ENCODE peak calls at places on chromosomes 7 and 10, in eight cellular contexts. One of them, this sample, is unnamed. For H3K27me3 and H3K9me3, the result is how much of the 10 kb centered on the place peaks cover.

GRCh38 chr7:151506901-151507382 is 12.8 kb downstream of the RHEB start:
- DNase-seq in Peyer's patch: no peak
- DNase-seq in aorta: no peak
- DNase-seq in right lobe of liver: no peak
- DNase-seq in neural progenitor cell: no peak
- DNase-seq in naive thymus-derived CD4-positive, alpha-beta T cell: no peak
- DNase-seq in CD4-positive, alpha-beta memory T cell: no peak
- DNase-seq in SJSA1: no peak
- DNase-seq in this sample: no peak

GRCh38 chr7:28448708-28449107 is 36.4 kb downstream of the CREB5 start:
- DNase-seq in Peyer's patch: no peak
- DNase-seq in aorta: no peak
- DNase-seq in right lobe of liver: no peak
- DNase-seq in neural progenitor cell: no peak
- DNase-seq in naive thymus-derived CD4-positive, alpha-beta T cell: no peak
- DNase-seq in CD4-positive, alpha-beta memory T cell: no peak
- DNase-seq in SJSA1: no peak
- DNase-seq in this sample: no peak

GRCh38 chr7:87413951-87414381 is 61.5 kb downstream of the ABCB4 start:
- DNase-seq in Peyer's patch: no peak
- DNase-seq in aorta: no peak
- DNase-seq in right lobe of liver: no peak
- DNase-seq in neural progenitor cell: peak
- DNase-seq in naive thymus-derived CD4-positive, alpha-beta T cell: no peak
- DNase-seq in CD4-positive, alpha-beta memory T cell: no peak
- DNase-seq in SJSA1: no peak
- DNase-seq in this sample: no peak

GRCh38 chr10:131802156-131802915 is 98.5 kb upstream of the PPP2R2D start:
- DNase-seq in Peyer's patch: no peak
- DNase-seq in aorta: peak
- DNase-seq in right lobe of liver: peak
- DNase-seq in neural progenitor cell: no peak
- DNase-seq in naive thymus-derived CD4-positive, alpha-beta T cell: no peak
- DNase-seq in CD4-positive, alpha-beta memory T cell: no peak
- DNase-seq in SJSA1: no peak
- DNase-seq in this sample: no peak

GRCh38 chr10:92493362-92493761 is 80.5 kb downstream of the IDE start:
- DNase-seq in Peyer's patch: no peak
- DNase-seq in aorta: no peak
- DNase-seq in right lobe of liver: no peak
- DNase-seq in neural progenitor cell: no peak
- DNase-seq in naive thymus-derived CD4-positive, alpha-beta T cell: no peak
- DNase-seq in CD4-positive, alpha-beta memory T cell: no peak
- DNase-seq in SJSA1: no peak
- DNase-seq in this sample: no peak

GRCh38 chr10:70477661-70478162 is 855 bp upstream of the PALD1 start:
- DNase-seq in Peyer's patch: no peak
- DNase-seq in aorta: no peak
- DNase-seq in right lobe of liver: no peak
- DNase-seq in neural progenitor cell: peak
- DNase-seq in naive thymus-derived CD4-positive, alpha-beta T cell: peak
- DNase-seq in CD4-positive, alpha-beta memory T cell: peak
- DNase-seq in SJSA1: no peak
- DNase-seq in this sample: peak

GRCh38 chr7:6256709-6257535 is 15.5 kb downstream of the CYTH3 start:
- DNase-seq in Peyer's patch: no peak
- DNase-seq in aorta: no peak
- DNase-seq in right lobe of liver: peak
- DNase-seq in neural progenitor cell: no peak
- DNase-seq in naive thymus-derived CD4-positive, alpha-beta T cell: no peak
- DNase-seq in CD4-positive, alpha-beta memory T cell: no peak
- DNase-seq in SJSA1: peak
- DNase-seq in this sample: no peak

GRCh38 chr10:50508315-50509051 is 115.3 kb downstream of the SGMS1 start:
- DNase-seq in Peyer's patch: no peak
- DNase-seq in aorta: no peak
- DNase-seq in right lobe of liver: no peak
- DNase-seq in neural progenitor cell: no peak
- DNase-seq in naive thymus-derived CD4-positive, alpha-beta T cell: no peak
- DNase-seq in CD4-positive, alpha-beta memory T cell: peak
- DNase-seq in SJSA1: no peak
- DNase-seq in this sample: peak

GRCh38 chr7:132461043-132461592 is 115.2 kb downstream of the PLXNA4 start:
- DNase-seq in Peyer's patch: no peak
- DNase-seq in aorta: no peak
- DNase-seq in right lobe of liver: no peak
- DNase-seq in neural progenitor cell: no peak
- DNase-seq in naive thymus-derived CD4-positive, alpha-beta T cell: no peak
- DNase-seq in CD4-positive, alpha-beta memory T cell: peak
- DNase-seq in SJSA1: no peak
- DNase-seq in this sample: no peak

GRCh38 chr7:73769481-73770001 is 529 bp downstream of the CLDN3 start:
- DNase-seq in Peyer's patch: no peak
- DNase-seq in aorta: peak
- DNase-seq in right lobe of liver: no peak
- DNase-seq in neural progenitor cell: no peak
- DNase-seq in naive thymus-derived CD4-positive, alpha-beta T cell: no peak
- DNase-seq in CD4-positive, alpha-beta memory T cell: no peak
- DNase-seq in SJSA1: no peak
- DNase-seq in this sample: no peak

GRCh38 chr10:133440633-133441285 is 13.0 kb upstream of the SCART1 start:
- DNase-seq in Peyer's patch: no peak
- DNase-seq in aorta: peak
- DNase-seq in right lobe of liver: no peak
- DNase-seq in neural progenitor cell: no peak
- DNase-seq in naive thymus-derived CD4-positive, alpha-beta T cell: no peak
- DNase-seq in CD4-positive, alpha-beta memory T cell: no peak
- DNase-seq in SJSA1: no peak
- DNase-seq in this sample: no peak

GRCh38 chr7:25686493-25686892 is 458.2 kb upstream of the NPVF start:
- DNase-seq in Peyer's patch: no peak
- DNase-seq in aorta: no peak
- DNase-seq in right lobe of liver: no peak
- DNase-seq in neural progenitor cell: no peak
- DNase-seq in naive thymus-derived CD4-positive, alpha-beta T cell: no peak
- DNase-seq in CD4-positive, alpha-beta memory T cell: no peak
- DNase-seq in SJSA1: no peak
- DNase-seq in this sample: no peak

GRCh38 chr10:60573342-60573741 is 183.7 kb upstream of the ANK3 start:
- DNase-seq in Peyer's patch: no peak
- DNase-seq in aorta: no peak
- DNase-seq in right lobe of liver: no peak
- DNase-seq in neural progenitor cell: peak
- DNase-seq in naive thymus-derived CD4-positive, alpha-beta T cell: no peak
- DNase-seq in CD4-positive, alpha-beta memory T cell: peak
- DNase-seq in SJSA1: no peak
- DNase-seq in this sample: no peak

DNA sequence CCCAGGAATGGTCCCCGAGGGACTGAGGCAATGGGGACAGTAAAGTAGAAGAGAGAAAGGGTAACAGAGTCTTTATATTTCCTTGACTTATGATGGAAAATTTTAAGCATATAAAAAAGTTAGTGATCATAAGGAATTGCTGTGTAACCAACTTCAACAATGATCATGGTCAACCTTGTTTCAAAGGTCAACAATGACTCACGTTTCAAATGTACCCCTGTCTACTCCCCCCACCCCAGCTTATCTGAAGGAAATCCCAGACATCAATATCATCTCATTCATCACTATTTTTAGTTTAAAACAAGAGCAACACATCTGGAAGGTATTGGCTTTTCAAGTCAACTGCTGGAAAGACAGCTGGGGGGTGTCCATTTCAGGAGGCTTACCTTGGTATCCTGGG is 92.9 kb downstream of the SMURF1 start:
- DNase-seq in Peyer's patch: no peak
- DNase-seq in aorta: no peak
- DNase-seq in right lobe of liver: no peak
- DNase-seq in neural progenitor cell: no peak
- DNase-seq in naive thymus-derived CD4-positive, alpha-beta T cell: no peak
- DNase-seq in CD4-positive, alpha-beta memory T cell: no peak
- DNase-seq in SJSA1: no peak
- DNase-seq in this sample: no peak
- H3K4me3 ChIP-seq in Peyer's patch: no peak
- H3K4me3 ChIP-seq in aorta: no peak
- H3K4me3 ChIP-seq in right lobe of liver: no peak
- H3K4me3 ChIP-seq in neural progenitor cell: no peak
- H3K4me3 ChIP-seq in naive thymus-derived CD4-positive, alpha-beta T cell: no peak
- H3K4me3 ChIP-seq in CD4-positive, alpha-beta memory T cell: no peak
- H3K4me3 ChIP-seq in SJSA1: no peak
- H3K4me3 ChIP-seq in this sample: no peak

GRCh38 chr7:128128401-128128800 is 97.2 kb upstream of the LRRC4 start:
- DNase-seq in Peyer's patch: no peak
- DNase-seq in aorta: no peak
- DNase-seq in right lobe of liver: no peak
- DNase-seq in neural progenitor cell: no peak
- DNase-seq in naive thymus-derived CD4-positive, alpha-beta T cell: no peak
- DNase-seq in CD4-positive, alpha-beta memory T cell: no peak
- DNase-seq in SJSA1: no peak
- DNase-seq in this sample: no peak

GRCh38 chr7:128132426-128133069 is 101.3 kb upstream of the LRRC4 start:
- DNase-seq in Peyer's patch: no peak
- DNase-seq in aorta: no peak
- DNase-seq in right lobe of liver: no peak
- DNase-seq in neural progenitor cell: no peak
- DNase-seq in naive thymus-derived CD4-positive, alpha-beta T cell: no peak
- DNase-seq in CD4-positive, alpha-beta memory T cell: no peak
- DNase-seq in SJSA1: no peak
- DNase-seq in this sample: no peak

GRCh38 chr7:128131701-128132100 is 100.5 kb upstream of the LRRC4 start:
- DNase-seq in Peyer's patch: no peak
- DNase-seq in aorta: no peak
- DNase-seq in right lobe of liver: no peak
- DNase-seq in neural progenitor cell: no peak
- DNase-seq in naive thymus-derived CD4-positive, alpha-beta T cell: no peak
- DNase-seq in CD4-positive, alpha-beta memory T cell: no peak
- DNase-seq in SJSA1: no peak
- DNase-seq in this sample: no peak

GRCh38 chr7:128129224-128129864 is 98.1 kb upstream of the LRRC4 start:
- DNase-seq in Peyer's patch: no peak
- DNase-seq in aorta: no peak
- DNase-seq in right lobe of liver: no peak
- DNase-seq in neural progenitor cell: no peak
- DNase-seq in naive thymus-derived CD4-positive, alpha-beta T cell: no peak
- DNase-seq in CD4-positive, alpha-beta memory T cell: no peak
- DNase-seq in SJSA1: peak
- DNase-seq in this sample: no peak

DNA sequence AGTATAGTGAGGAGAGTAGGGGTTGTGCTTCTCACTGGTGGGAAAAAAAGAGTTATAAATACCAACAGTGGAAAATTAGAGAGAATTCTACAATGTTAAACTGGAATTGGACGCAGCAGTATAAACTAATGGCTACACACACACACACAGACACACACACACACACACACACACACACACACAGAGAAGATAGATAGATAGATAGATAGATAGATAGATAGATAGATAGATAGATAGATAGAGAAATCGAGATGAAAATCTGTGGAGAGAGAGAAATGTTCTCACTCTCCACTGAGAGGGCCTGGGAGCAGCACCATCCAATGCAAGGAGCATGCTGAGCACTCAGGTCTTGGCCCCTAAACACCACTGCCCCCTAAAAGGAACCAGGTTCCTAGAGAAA is 99.9 kb upstream of the LRRC4 start:
- DNase-seq in Peyer's patch: no peak
- DNase-seq in aorta: no peak
- DNase-seq in right lobe of liver: no peak
- DNase-seq in neural progenitor cell: no peak
- DNase-seq in naive thymus-derived CD4-positive, alpha-beta T cell: no peak
- DNase-seq in CD4-positive, alpha-beta memory T cell: no peak
- DNase-seq in SJSA1: no peak
- DNase-seq in this sample: no peak
- H3K27me3 ChIP-seq in Peyer's patch: under half
- H3K27me3 ChIP-seq in aorta: under half
- H3K27me3 ChIP-seq in right lobe of liver: under half
- H3K27me3 ChIP-seq in neural progenitor cell: half or more
- H3K27me3 ChIP-seq in naive thymus-derived CD4-positive, alpha-beta T cell: under half
- H3K27me3 ChIP-seq in CD4-positive, alpha-beta memory T cell: under half
- H3K27me3 ChIP-seq in SJSA1: under half
- H3K27me3 ChIP-seq in this sample: under half

GRCh38 chr7:27156508-27156898 is at the start of gene HOXA7:
- DNase-seq in Peyer's patch: peak
- DNase-seq in aorta: peak
- DNase-seq in right lobe of liver: peak
- DNase-seq in neural progenitor cell: peak
- DNase-seq in naive thymus-derived CD4-positive, alpha-beta T cell: no peak
- DNase-seq in CD4-positive, alpha-beta memory T cell: no peak
- DNase-seq in SJSA1: peak
- DNase-seq in this sample: no peak

GRCh38 chr7:27156901-27157716 is 634 bp upstream of the HOXA7 start:
- DNase-seq in Peyer's patch: peak
- DNase-seq in aorta: peak
- DNase-seq in right lobe of liver: peak
- DNase-seq in neural progenitor cell: no peak
- DNase-seq in naive thymus-derived CD4-positive, alpha-beta T cell: no peak
- DNase-seq in CD4-positive, alpha-beta memory T cell: no peak
- DNase-seq in SJSA1: peak
- DNase-seq in this sample: no peak

GRCh38 chr7:27154369-27154768 is 2.0 kb upstream of the HOXA3 start:
- DNase-seq in Peyer's patch: peak
- DNase-seq in aorta: no peak
- DNase-seq in right lobe of liver: peak
- DNase-seq in neural progenitor cell: no peak
- DNase-seq in naive thymus-derived CD4-positive, alpha-beta T cell: no peak
- DNase-seq in CD4-positive, alpha-beta memory T cell: no peak
- DNase-seq in SJSA1: no peak
- DNase-seq in this sample: no peak

GRCh38 chr7:27154901-27155815 is 1.3 kb downstream of the HOXA7 start:
- DNase-seq in Peyer's patch: peak
- DNase-seq in aorta: peak
- DNase-seq in right lobe of liver: peak
- DNase-seq in neural progenitor cell: no peak
- DNase-seq in naive thymus-derived CD4-positive, alpha-beta T cell: no peak
- DNase-seq in CD4-positive, alpha-beta memory T cell: no peak
- DNase-seq in SJSA1: no peak
- DNase-seq in this sample: no peak

GRCh38 chr7:27155816-27156507 is 513 bp downstream of the HOXA7 start:
- DNase-seq in Peyer's patch: peak
- DNase-seq in aorta: peak
- DNase-seq in right lobe of liver: peak
- DNase-seq in neural progenitor cell: peak
- DNase-seq in naive thymus-derived CD4-positive, alpha-beta T cell: no peak
- DNase-seq in CD4-positive, alpha-beta memory T cell: no peak
- DNase-seq in SJSA1: peak
- DNase-seq in this sample: no peak
- H3K9me3 ChIP-seq in Peyer's patch: under half
- H3K9me3 ChIP-seq in aorta: under half
- H3K9me3 ChIP-seq in right lobe of liver: under half
- H3K9me3 ChIP-seq in neural progenitor cell: under half
- H3K9me3 ChIP-seq in naive thymus-derived CD4-positive, alpha-beta T cell: under half
- H3K9me3 ChIP-seq in CD4-positive, alpha-beta memory T cell: under half
- H3K9me3 ChIP-seq in SJSA1: under half
- H3K9me3 ChIP-seq in this sample: under half

DNA sequence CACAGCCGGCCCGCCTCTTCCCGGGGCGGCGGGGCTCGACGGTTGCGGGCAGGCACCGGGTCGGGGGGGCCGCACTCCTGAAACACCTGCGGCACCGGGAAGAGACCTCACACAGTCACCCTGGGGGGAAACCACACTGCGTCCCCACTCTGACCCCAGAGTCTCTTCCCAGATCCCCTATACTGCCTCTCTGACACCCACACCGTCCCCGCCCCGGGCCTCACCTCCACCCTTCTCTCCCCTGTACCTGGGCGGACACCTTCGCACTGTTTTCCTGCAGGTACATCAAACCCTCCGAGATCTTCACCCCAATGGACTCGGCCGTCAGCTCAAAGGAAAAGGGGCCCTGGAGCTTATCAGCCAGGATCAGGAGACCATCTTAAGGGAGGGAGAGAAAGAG is 3.4 kb upstream of the GAL3ST4 start:
- DNase-seq in Peyer's patch: no peak
- DNase-seq in aorta: peak
- DNase-seq in right lobe of liver: no peak
- DNase-seq in neural progenitor cell: no peak
- DNase-seq in naive thymus-derived CD4-positive, alpha-beta T cell: no peak
- DNase-seq in CD4-positive, alpha-beta memory T cell: no peak
- DNase-seq in SJSA1: no peak
- DNase-seq in this sample: peak
- H3K4me3 ChIP-seq in Peyer's patch: peak
- H3K4me3 ChIP-seq in aorta: no peak
- H3K4me3 ChIP-seq in right lobe of liver: no peak
- H3K4me3 ChIP-seq in neural progenitor cell: peak
- H3K4me3 ChIP-seq in naive thymus-derived CD4-positive, alpha-beta T cell: peak
- H3K4me3 ChIP-seq in CD4-positive, alpha-beta memory T cell: no peak
- H3K4me3 ChIP-seq in SJSA1: no peak
- H3K4me3 ChIP-seq in this sample: no peak

This sample was measured in CD8-positive, alpha-beta memory T cell.